ENCODE peak calls at places on chromosomes 11 and 22, in seven cellular contexts. One of them, this sample, is unnamed.

GRCh38 chr11:114440121-114440860 is 1.0 kb downstream of the REXO2 start:
- DNase-seq in CD4-positive, alpha-beta memory T cell: no peak
- DNase-seq in activated CD8-positive, alpha-beta T cell treated with anti-CD3 and anti-CD28 coated beads, Interleukin-2, amount 10 ng/mL, durations not matched to agents 7 days and 5 days: no peak
- DNase-seq in fibroblast of lung: peak
- DNase-seq in Peyer's patch: no peak
- DNase-seq in activated T-cell treated with anti-CD3 and anti-CD28 coated beads for 24 hours: no peak
- DNase-seq in activated T-helper 1 cell treated with anti-CD3 and anti-CD28 coated beads, Interleukin-12 subunit alpha, Interleukin-12 subunit beta, Interleukin-2, Interleukin-4 antibody, amounts not matched to agents 30 ng/mL and 10 ng/mL and 1 ng/mL, durations not matched to agents 14 hours and 24 hours and 36 hours: no peak
- DNase-seq in this sample: no peak

GRCh38 chr22:44574057-44574456 is 76.0 kb upstream of the RTL6 start:
- DNase-seq in activated T-helper 1 cell treated with anti-CD3 and anti-CD28 coated beads, Interleukin-12 subunit alpha, Interleukin-12 subunit beta, Interleukin-2, Interleukin-4 antibody, amounts not matched to agents 30 ng/mL and 10 ng/mL and 1 ng/mL, durations not matched to agents 14 hours and 24 hours and 36 hours: no peak
- DNase-seq in fibroblast of lung: peak
- DNase-seq in CD4-positive, alpha-beta memory T cell: no peak
- DNase-seq in Peyer's patch: no peak
- DNase-seq in activated T-cell treated with anti-CD3 and anti-CD28 coated beads for 24 hours: no peak
- DNase-seq in activated CD8-positive, alpha-beta T cell treated with anti-CD3 and anti-CD28 coated beads, Interleukin-2, amount 10 ng/mL, durations not matched to agents 7 days and 5 days: no peak
- DNase-seq in this sample: peak

GRCh38 chr11:84804026-84804425 is 823.1 kb downstream of the DLG2 start:
- DNase-seq in CD4-positive, alpha-beta memory T cell: no peak
- DNase-seq in activated CD8-positive, alpha-beta T cell treated with anti-CD3 and anti-CD28 coated beads, Interleukin-2, amount 10 ng/mL, durations not matched to agents 7 days and 5 days: no peak
- DNase-seq in Peyer's patch: no peak
- DNase-seq in activated T-cell treated with anti-CD3 and anti-CD28 coated beads for 24 hours: no peak
- DNase-seq in activated T-helper 1 cell treated with anti-CD3 and anti-CD28 coated beads, Interleukin-12 subunit alpha, Interleukin-12 subunit beta, Interleukin-2, Interleukin-4 antibody, amounts not matched to agents 30 ng/mL and 10 ng/mL and 1 ng/mL, durations not matched to agents 14 hours and 24 hours and 36 hours: no peak
- DNase-seq in fibroblast of lung: no peak
- DNase-seq in this sample: no peak

GRCh38 chr11:70689764-70690163 is 291.4 kb downstream of the CTTN start:
- DNase-seq in activated T-cell treated with anti-CD3 and anti-CD28 coated beads for 24 hours: no peak
- DNase-seq in Peyer's patch: no peak
- DNase-seq in CD4-positive, alpha-beta memory T cell: no peak
- DNase-seq in activated CD8-positive, alpha-beta T cell treated with anti-CD3 and anti-CD28 coated beads, Interleukin-2, amount 10 ng/mL, durations not matched to agents 7 days and 5 days: no peak
- DNase-seq in fibroblast of lung: no peak
- DNase-seq in activated T-helper 1 cell treated with anti-CD3 and anti-CD28 coated beads, Interleukin-12 subunit alpha, Interleukin-12 subunit beta, Interleukin-2, Interleukin-4 antibody, amounts not matched to agents 30 ng/mL and 10 ng/mL and 1 ng/mL, durations not matched to agents 14 hours and 24 hours and 36 hours: no peak
- DNase-seq in this sample: no peak

GRCh38 chr11:114315749-114316368 is 19.7 kb downstream of the NNMT start:
- DNase-seq in Peyer's patch: no peak
- DNase-seq in activated T-helper 1 cell treated with anti-CD3 and anti-CD28 coated beads, Interleukin-12 subunit alpha, Interleukin-12 subunit beta, Interleukin-2, Interleukin-4 antibody, amounts not matched to agents 30 ng/mL and 10 ng/mL and 1 ng/mL, durations not matched to agents 14 hours and 24 hours and 36 hours: no peak
- DNase-seq in fibroblast of lung: no peak
- DNase-seq in CD4-positive, alpha-beta memory T cell: peak
- DNase-seq in activated T-cell treated with anti-CD3 and anti-CD28 coated beads for 24 hours: no peak
- DNase-seq in activated CD8-positive, alpha-beta T cell treated with anti-CD3 and anti-CD28 coated beads, Interleukin-2, amount 10 ng/mL, durations not matched to agents 7 days and 5 days: no peak
- DNase-seq in this sample: no peak

GRCh38 chr11:68582416-68583046 is 101.8 kb upstream of the GAL start:
- DNase-seq in activated CD8-positive, alpha-beta T cell treated with anti-CD3 and anti-CD28 coated beads, Interleukin-2, amount 10 ng/mL, durations not matched to agents 7 days and 5 days: no peak
- DNase-seq in Peyer's patch: no peak
- DNase-seq in CD4-positive, alpha-beta memory T cell: no peak
- DNase-seq in activated T-cell treated with anti-CD3 and anti-CD28 coated beads for 24 hours: no peak
- DNase-seq in fibroblast of lung: no peak
- DNase-seq in activated T-helper 1 cell treated with anti-CD3 and anti-CD28 coated beads, Interleukin-12 subunit alpha, Interleukin-12 subunit beta, Interleukin-2, Interleukin-4 antibody, amounts not matched to agents 30 ng/mL and 10 ng/mL and 1 ng/mL, durations not matched to agents 14 hours and 24 hours and 36 hours: no peak
- DNase-seq in this sample: no peak

GRCh38 chr11:126109941-126110731 is 47.5 kb upstream of the CDON start:
- DNase-seq in activated CD8-positive, alpha-beta T cell treated with anti-CD3 and anti-CD28 coated beads, Interleukin-2, amount 10 ng/mL, durations not matched to agents 7 days and 5 days: no peak
- DNase-seq in Peyer's patch: no peak
- DNase-seq in fibroblast of lung: peak
- DNase-seq in activated T-cell treated with anti-CD3 and anti-CD28 coated beads for 24 hours: no peak
- DNase-seq in activated T-helper 1 cell treated with anti-CD3 and anti-CD28 coated beads, Interleukin-12 subunit alpha, Interleukin-12 subunit beta, Interleukin-2, Interleukin-4 antibody, amounts not matched to agents 30 ng/mL and 10 ng/mL and 1 ng/mL, durations not matched to agents 14 hours and 24 hours and 36 hours: no peak
- DNase-seq in CD4-positive, alpha-beta memory T cell: no peak
- DNase-seq in this sample: peak

GRCh38 chr11:26335903-26336302 is 4.0 kb downstream of the ANO3 start:
- DNase-seq in fibroblast of lung: peak
- DNase-seq in activated T-cell treated with anti-CD3 and anti-CD28 coated beads for 24 hours: no peak
- DNase-seq in Peyer's patch: no peak
- DNase-seq in activated CD8-positive, alpha-beta T cell treated with anti-CD3 and anti-CD28 coated beads, Interleukin-2, amount 10 ng/mL, durations not matched to agents 7 days and 5 days: no peak
- DNase-seq in activated T-helper 1 cell treated with anti-CD3 and anti-CD28 coated beads, Interleukin-12 subunit alpha, Interleukin-12 subunit beta, Interleukin-2, Interleukin-4 antibody, amounts not matched to agents 30 ng/mL and 10 ng/mL and 1 ng/mL, durations not matched to agents 14 hours and 24 hours and 36 hours: no peak
- DNase-seq in CD4-positive, alpha-beta memory T cell: no peak
- DNase-seq in this sample: no peak

GRCh38 chr11:8384199-8384821 is 120.6 kb upstream of the LMO1 start:
- DNase-seq in CD4-positive, alpha-beta memory T cell: no peak
- DNase-seq in activated CD8-positive, alpha-beta T cell treated with anti-CD3 and anti-CD28 coated beads, Interleukin-2, amount 10 ng/mL, durations not matched to agents 7 days and 5 days: no peak
- DNase-seq in Peyer's patch: no peak
- DNase-seq in fibroblast of lung: peak
- DNase-seq in activated T-cell treated with anti-CD3 and anti-CD28 coated beads for 24 hours: no peak
- DNase-seq in activated T-helper 1 cell treated with anti-CD3 and anti-CD28 coated beads, Interleukin-12 subunit alpha, Interleukin-12 subunit beta, Interleukin-2, Interleukin-4 antibody, amounts not matched to agents 30 ng/mL and 10 ng/mL and 1 ng/mL, durations not matched to agents 14 hours and 24 hours and 36 hours: no peak
- DNase-seq in this sample: peak

GRCh38 chr11:72235351-72236057 is 8.5 kb downstream of the PHOX2A start:
- DNase-seq in CD4-positive, alpha-beta memory T cell: no peak
- DNase-seq in activated T-cell treated with anti-CD3 and anti-CD28 coated beads for 24 hours: no peak
- DNase-seq in fibroblast of lung: no peak
- DNase-seq in Peyer's patch: no peak
- DNase-seq in activated T-helper 1 cell treated with anti-CD3 and anti-CD28 coated beads, Interleukin-12 subunit alpha, Interleukin-12 subunit beta, Interleukin-2, Interleukin-4 antibody, amounts not matched to agents 30 ng/mL and 10 ng/mL and 1 ng/mL, durations not matched to agents 14 hours and 24 hours and 36 hours: no peak
- DNase-seq in activated CD8-positive, alpha-beta T cell treated with anti-CD3 and anti-CD28 coated beads, Interleukin-2, amount 10 ng/mL, durations not matched to agents 7 days and 5 days: no peak
- DNase-seq in this sample: no peak

GRCh38 chr11:35964846-35965245 is 21.0 kb downstream of the LDLRAD3 start:
- DNase-seq in Peyer's patch: no peak
- DNase-seq in activated T-cell treated with anti-CD3 and anti-CD28 coated beads for 24 hours: no peak
- DNase-seq in CD4-positive, alpha-beta memory T cell: no peak
- DNase-seq in activated CD8-positive, alpha-beta T cell treated with anti-CD3 and anti-CD28 coated beads, Interleukin-2, amount 10 ng/mL, durations not matched to agents 7 days and 5 days: no peak
- DNase-seq in activated T-helper 1 cell treated with anti-CD3 and anti-CD28 coated beads, Interleukin-12 subunit alpha, Interleukin-12 subunit beta, Interleukin-2, Interleukin-4 antibody, amounts not matched to agents 30 ng/mL and 10 ng/mL and 1 ng/mL, durations not matched to agents 14 hours and 24 hours and 36 hours: no peak
- DNase-seq in fibroblast of lung: no peak
- DNase-seq in this sample: no peak

GRCh38 chr11:76208829-76209670 is 2.7 kb upstream of the WNT11 start:
- DNase-seq in activated T-helper 1 cell treated with anti-CD3 and anti-CD28 coated beads, Interleukin-12 subunit alpha, Interleukin-12 subunit beta, Interleukin-2, Interleukin-4 antibody, amounts not matched to agents 30 ng/mL and 10 ng/mL and 1 ng/mL, durations not matched to agents 14 hours and 24 hours and 36 hours: peak
- DNase-seq in activated CD8-positive, alpha-beta T cell treated with anti-CD3 and anti-CD28 coated beads, Interleukin-2, amount 10 ng/mL, durations not matched to agents 7 days and 5 days: peak
- DNase-seq in CD4-positive, alpha-beta memory T cell: peak
- DNase-seq in activated T-cell treated with anti-CD3 and anti-CD28 coated beads for 24 hours: peak
- DNase-seq in Peyer's patch: peak
- DNase-seq in fibroblast of lung: peak
- DNase-seq in this sample: no peak

GRCh38 chr11:72723508-72723907 is 28.7 kb downstream of the ARAP1 start:
- DNase-seq in activated T-helper 1 cell treated with anti-CD3 and anti-CD28 coated beads, Interleukin-12 subunit alpha, Interleukin-12 subunit beta, Interleukin-2, Interleukin-4 antibody, amounts not matched to agents 30 ng/mL and 10 ng/mL and 1 ng/mL, durations not matched to agents 14 hours and 24 hours and 36 hours: no peak
- DNase-seq in activated T-cell treated with anti-CD3 and anti-CD28 coated beads for 24 hours: no peak
- DNase-seq in CD4-positive, alpha-beta memory T cell: no peak
- DNase-seq in Peyer's patch: no peak
- DNase-seq in activated CD8-positive, alpha-beta T cell treated with anti-CD3 and anti-CD28 coated beads, Interleukin-2, amount 10 ng/mL, durations not matched to agents 7 days and 5 days: no peak
- DNase-seq in fibroblast of lung: no peak
- DNase-seq in this sample: no peak

GRCh38 chr11:126491092-126491491 is 135.6 kb downstream of the ST3GAL4 start:
- DNase-seq in activated T-helper 1 cell treated with anti-CD3 and anti-CD28 coated beads, Interleukin-12 subunit alpha, Interleukin-12 subunit beta, Interleukin-2, Interleukin-4 antibody, amounts not matched to agents 30 ng/mL and 10 ng/mL and 1 ng/mL, durations not matched to agents 14 hours and 24 hours and 36 hours: no peak
- DNase-seq in CD4-positive, alpha-beta memory T cell: no peak
- DNase-seq in Peyer's patch: no peak
- DNase-seq in fibroblast of lung: no peak
- DNase-seq in activated CD8-positive, alpha-beta T cell treated with anti-CD3 and anti-CD28 coated beads, Interleukin-2, amount 10 ng/mL, durations not matched to agents 7 days and 5 days: no peak
- DNase-seq in activated T-cell treated with anti-CD3 and anti-CD28 coated beads for 24 hours: no peak
- DNase-seq in this sample: no peak